ENCODE peak calls at places on chromosomes 4 and X, in ten cellular contexts. Q is aorta, B is fibroblast of lung, A is WERI-Rb-1, G is tibial nerve, D is breast epithelium, X is hepatocyte, F is GM23338, I is upper lobe of right lung, O is thyroid gland. L is an unnamed sample.

GRCh38 chrX:154541896-154542722 is 4.5 kb downstream of the G6PD start:
- DNase-seq in I (peak), F (no peak), Q (peak), X (peak), D (peak), B (peak), G (peak), A (no peak), O (peak), L (peak)

GRCh38 chr4:149845643-149846208 is 30.1 kb upstream of the IQCM start:
- DNase-seq in F (no peak), A (no peak), Q (no peak), B (no peak), O (no peak), G (no peak), I (no peak), D (no peak), X (peak), L (no peak)

GRCh38 chr4:151004222-151004621 is 10.9 kb downstream of the LRBA start:
- DNase-seq in F (no peak), O (no peak), B (peak), D (no peak), A (no peak), Q (no peak), X (no peak), G (no peak), I (no peak), L (no peak)

GRCh38 chr4:184237612-184238011 is 19.9 kb upstream of the ENPP6 start:
- DNase-seq in X (no peak), I (no peak), Q (no peak), F (no peak), O (no peak), A (no peak), D (no peak), G (no peak), B (no peak), L (no peak)

GRCh38 chr4:932713-933070 is 432 bp downstream of the TMEM175 start:
- DNase-seq in F (no peak), G (no peak), B (no peak), O (no peak), D (no peak), Q (no peak), A (peak), I (no peak), X (no peak), L (no peak)

GRCh38 chr4:137749466-137749865 is 217.2 kb upstream of the PCDH18 start:
- DNase-seq in Q (no peak), D (no peak), I (no peak), F (no peak), X (no peak), B (peak), O (no peak), G (no peak), A (no peak), L (no peak)

GRCh38 chr4:102610007-102610406 is 108.8 kb downstream of the NFKB1 start:
- DNase-seq in G (no peak), I (no peak), F (no peak), B (no peak), D (no peak), Q (no peak), O (no peak), X (no peak), A (no peak), L (no peak)

GRCh38 chrX:150767475-150768131 is 74.4 kb downstream of the MTMR1 start:
- DNase-seq in G (no peak), F (no peak), I (no peak), D (no peak), O (peak), Q (no peak), A (no peak), B (peak), X (peak), L (no peak)

GRCh38 chr4:166838975-166839614 is 395.2 kb downstream of the SPOCK3 start:
- DNase-seq in I (no peak), D (no peak), X (no peak), A (no peak), F (no peak), Q (no peak), O (no peak), G (no peak), B (no peak), L (no peak)

GRCh38 chrX:130081421-130082045 is 28.8 kb downstream of the ELF4 start:
- DNase-seq in B (no peak), I (no peak), Q (no peak), X (no peak), A (peak), O (no peak), G (no peak), D (no peak), F (no peak), L (no peak)

GRCh38 chr4:168784786-168785461 is 225.1 kb downstream of the CBR4 start:
- DNase-seq in Q (no peak), X (no peak), B (peak), F (peak), D (peak), G (no peak), A (no peak), I (no peak), O (peak), L (peak)

GRCh38 chr4:67051000-67051789 is 494.1 kb downstream of the CENPC start:
- DNase-seq in O (no peak), I (no peak), A (no peak), Q (no peak), X (no peak), F (peak), B (no peak), G (no peak), D (no peak), L (no peak)

GRCh38 chrX:75547137-75547536 is 24.3 kb upstream of the ZDHHC15 start:
- DNase-seq in A (no peak), Q (no peak), F (no peak), I (no peak), D (no peak), X (no peak), O (no peak), B (no peak), G (no peak), L (no peak)

GRCh38 chr4:109184421-109184956 is 118.0 kb downstream of the COL25A1 start:
- DNase-seq in I (no peak), G (peak), A (no peak), F (no peak), Q (no peak), X (no peak), B (peak), D (peak), O (no peak), L (no peak)

GRCh38 chr4:182925298-182925738 is 8.1 kb upstream of the DCTD start:
- DNase-seq in G (peak), F (peak), D (no peak), I (peak), O (peak), X (peak), Q (peak), A (peak), B (peak), L (no peak)

GRCh38 chr4:77074961-77075855 is 581 bp downstream of the CCNI start:
- DNase-seq in O (peak), I (peak), Q (peak), D (peak), A (peak), G (peak), F (peak), X (peak), B (peak), L (peak)

GRCh38 chrX:135484636-135485289 is 35.7 kb upstream of the INTS6L start:
- DNase-seq in O (peak), Q (no peak), F (peak), I (no peak), B (peak), D (no peak), G (peak), A (no peak), X (peak), L (no peak)

GRCh38 chr4:119597377-119597776 is 31.2 kb downstream of the PDE5A start:
- DNase-seq in X (no peak), B (peak), O (no peak), I (no peak), A (no peak), G (no peak), F (peak), D (no peak), Q (no peak), L (no peak)

GRCh38 chrX:35076061-35076460 is 133.5 kb downstream of the FAM47B start:
- DNase-seq in Q (no peak), I (no peak), D (no peak), O (no peak), X (no peak), F (peak), A (no peak), G (no peak), B (no peak), L (no peak)

GRCh38 chr4:25913056-25913850 is 767 bp upstream of the SMIM20 start:
- DNase-seq in A (peak), F (peak), Q (peak), O (peak), X (no peak), G (peak), I (peak), D (no peak), B (no peak), L (no peak)

GRCh38 chrX:38473715-38474114 is 87.6 kb upstream of the TSPAN7 start:
- DNase-seq in O (no peak), X (no peak), Q (no peak), F (no peak), B (no peak), G (no peak), I (no peak), D (no peak), A (no peak), L (no peak)

GRCh38 chr4:138611721-138612120 is 369.6 kb upstream of the SLC7A11 start:
- DNase-seq in D (no peak), O (no peak), Q (no peak), G (no peak), B (no peak), A (no peak), F (no peak), X (no peak), I (no peak), L (no peak)

GRCh38 chr4:134470544-134470943 is 269.0 kb upstream of the PABPC4L start:
- DNase-seq in G (no peak), F (peak), O (peak), X (peak), D (no peak), I (no peak), A (peak), B (peak), Q (no peak), L (no peak)

GRCh38 chrX:69793260-69793935 is 177.5 kb downstream of the EDA start:
- DNase-seq in Q (no peak), O (no peak), A (no peak), G (no peak), D (no peak), B (no peak), X (no peak), F (no peak), I (no peak), L (no peak)

GRCh38 chrX:138847930-138848329 is 136.4 kb upstream of the FGF13 start:
- DNase-seq in A (no peak), I (no peak), F (peak), O (no peak), D (no peak), Q (no peak), X (peak), G (peak), B (peak), L (no peak)

GRCh38 chr4:150001815-150002214 is 76.4 kb upstream of the DCLK2 start:
- DNase-seq in D (no peak), G (no peak), Q (no peak), A (no peak), X (no peak), F (no peak), B (peak), O (no peak), I (no peak), L (no peak)

GRCh38 chrX:129115104-129115503 is 408.2 kb downstream of the SMARCA1 start:
- DNase-seq in I (no peak), B (peak), O (peak), G (no peak), X (peak), A (peak), F (peak), D (no peak), Q (no peak), L (no peak)

GRCh38 chrX:84453351-84454246 is 48.7 kb downstream of the HDX start:
- DNase-seq in X (no peak), G (no peak), Q (no peak), D (no peak), B (no peak), F (no peak), O (peak), A (no peak), I (no peak), L (no peak)

GRCh38 chr4:40475609-40476008 is 140.5 kb downstream of the CHRNA9 start:
- DNase-seq in I (no peak), A (no peak), X (peak), B (no peak), Q (no peak), G (no peak), F (peak), O (no peak), D (no peak), L (no peak)
- H3K4me3 ChIP-seq in I (no peak), A (no peak), X (no peak), B (no peak), Q (no peak), G (no peak), F (no peak), O (no peak), D (no peak), L (no peak)

DNA sequence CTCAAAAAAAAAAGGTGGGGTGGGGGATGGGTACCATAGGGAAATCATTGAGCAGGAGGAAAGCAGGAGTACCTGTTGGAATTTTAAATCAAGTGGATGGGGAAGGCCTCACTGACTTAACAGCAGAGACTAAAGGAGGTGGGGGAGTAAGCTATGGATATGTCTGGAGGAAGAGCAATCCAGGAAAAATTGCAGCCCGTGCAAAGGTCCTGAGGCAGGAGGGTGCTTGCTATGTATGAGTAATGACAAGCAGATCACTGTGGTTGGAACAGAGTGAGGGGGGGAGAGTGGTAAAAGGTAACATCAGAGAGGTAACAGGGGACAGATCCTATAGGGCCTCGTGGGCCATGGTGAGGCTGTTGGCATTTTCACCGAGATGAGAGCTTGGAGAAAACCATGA is 4.1 kb downstream of the FTSJ1 start:
- DNase-seq in A (no peak), X (no peak), F (no peak), Q (no peak), I (no peak), B (no peak), D (no peak), G (no peak), O (no peak), L (no peak)
- H3K27ac ChIP-seq in A (no peak), X (no peak), F (no peak), Q (no peak), I (no peak), B (no peak), D (no peak), G (no peak), O (no peak), L (no peak)

GRCh38 chrX:148794350-148794749 is 293.9 kb downstream of the AFF2 start:
- DNase-seq in I (no peak), O (no peak), F (no peak), Q (no peak), A (no peak), X (no peak), B (no peak), G (no peak), D (no peak), L (no peak)
- H3K4me3 ChIP-seq in I (no peak), O (no peak), F (no peak), Q (no peak), A (no peak), X (no peak), B (no peak), G (no peak), D (no peak), L (no peak)

DNA sequence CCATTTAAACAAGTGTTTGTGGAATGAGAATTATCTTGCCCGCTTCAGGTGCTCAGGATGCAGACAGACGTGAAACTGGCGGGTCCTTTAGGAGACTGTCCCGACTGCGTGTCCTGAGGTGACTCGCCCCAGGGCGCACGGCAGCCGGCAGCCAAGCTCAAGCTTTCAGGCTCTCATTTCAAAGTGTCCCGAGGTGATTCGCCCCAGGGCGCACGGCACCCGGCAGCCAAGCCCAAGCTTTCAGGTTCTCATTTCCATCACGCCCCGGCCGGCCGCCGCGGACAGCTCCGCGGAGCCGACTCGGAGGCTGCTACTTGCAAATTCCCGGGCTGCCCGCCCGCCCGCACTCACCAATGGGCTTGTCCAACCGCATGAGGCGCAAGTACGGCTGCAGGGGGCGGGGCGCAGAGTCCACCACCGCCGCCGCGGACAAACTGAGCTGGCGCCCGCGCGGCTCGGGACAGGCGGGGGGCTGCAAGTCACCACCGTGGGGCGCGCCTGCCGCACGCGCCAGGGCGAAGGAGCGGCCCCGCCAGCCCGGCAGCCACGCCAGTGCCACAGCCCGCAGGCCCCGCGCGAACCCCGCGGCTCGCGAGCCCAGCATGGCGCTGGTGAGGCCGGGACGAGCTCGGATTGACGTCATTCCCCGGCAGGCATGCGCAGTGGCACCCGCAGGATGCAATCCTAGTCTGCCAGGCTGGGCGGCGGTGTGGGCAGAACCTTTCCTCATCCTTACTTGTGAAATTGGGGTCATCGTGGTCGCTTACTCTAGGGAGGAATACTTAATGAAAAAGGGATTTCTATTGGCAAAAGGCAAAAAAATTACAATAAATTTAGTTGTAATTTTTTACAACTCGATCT is at the start of gene COQ2:
- DNase-seq in G (peak), Q (peak), O (peak), D (peak), F (peak), I (peak), A (peak), X (peak), B (peak), L (peak)
- H3K27ac ChIP-seq in G (peak), Q (peak), O (peak), D (peak), F (peak), I (peak), A (peak), X (peak), B (peak), L (peak)

L was measured in coronary artery.